ENCODE peak calls at places on chromosomes 7 and 10, in ten cellular contexts. M is cardiac fibroblast; Y is stimulated activated CD8-positive, alpha-beta memory T cell treated with anti-CD3 and anti-CD28 coated beads, Interleukin-4, amount 100 ng/mL, for 1 hour; L is stimulated activated CD4-positive, alpha-beta T cell treated with anti-CD3 and anti-CD28 coated beads, Interleukin-15, amount 100 ng/mL, for 48 hours; N is NCI-H1436; X is Calu3; Q is choroid plexus epithelial cell; H is naive B cell; U is activated CD4-positive, alpha-beta T cell treated with anti-CD3 and anti-CD28 coated beads, Interleukin-2, amount 50 U/mL, for 24 hours; A is GM13976. G is an unnamed sample.

GRCh38 chr10:110723224-110723891 is 79.2 kb downstream of the RBM20 start:
- DNase-seq in M (no peak), Y (no peak), L (no peak), N (no peak), X (no peak), Q (no peak), H (peak), U (no peak), A (no peak), G (no peak)

GRCh38 chr10:49398000-49398861 is 2.3 kb upstream of the DRGX start:
- DNase-seq in M (peak), Y (peak), L (peak), N (no peak), X (peak), Q (peak), H (peak), U (peak), A (peak), G (no peak)

GRCh38 chr7:186516-187113 is 5.8 kb upstream of the FAM20C start:
- DNase-seq in M (no peak), Y (no peak), L (no peak), N (no peak), X (no peak), Q (no peak), H (no peak), U (no peak), A (no peak), G (no peak)

GRCh38 chr10:79245539-79246208 is 101.6 kb upstream of the PPIF start:
- DNase-seq in M (peak), Y (no peak), L (no peak), N (no peak), X (no peak), Q (no peak), H (no peak), U (no peak), A (no peak), G (no peak)

GRCh38 chr7:22219739-22220493 is 137.0 kb downstream of the RAPGEF5 start:
- DNase-seq in M (peak), Y (no peak), L (no peak), N (no peak), X (no peak), Q (peak), H (no peak), U (no peak), A (no peak), G (no peak)

GRCh38 chr10:98217793-98218192 is 50.2 kb downstream of the LOXL4 start:
- DNase-seq in M (peak), Y (no peak), L (no peak), N (no peak), X (no peak), Q (no peak), H (peak), U (no peak), A (no peak), G (no peak)

GRCh38 chr7:77419102-77419501 is 3.0 kb upstream of the GSAP start:
- DNase-seq in M (no peak), Y (no peak), L (no peak), N (no peak), X (no peak), Q (no peak), H (no peak), U (no peak), A (no peak), G (no peak)

GRCh38 chr7:50667789-50668226 is 102.6 kb upstream of the DDC start:
- DNase-seq in M (peak), Y (no peak), L (no peak), N (no peak), X (no peak), Q (no peak), H (no peak), U (no peak), A (no peak), G (no peak)

GRCh38 chr7:49773082-49773938 is at the start of gene VWC2:
- DNase-seq in M (no peak), Y (no peak), L (no peak), N (no peak), X (no peak), Q (no peak), H (no peak), U (no peak), A (peak), G (no peak)

GRCh38 chr7:43454936-43455518 is 127.9 kb upstream of the STK17A start:
- DNase-seq in M (peak), Y (no peak), L (no peak), N (no peak), X (peak), Q (peak), H (peak), U (no peak), A (peak), G (peak)

GRCh38 chr7:72785166-72785955 is 42.6 kb downstream of the TYW1B start:
- DNase-seq in M (peak), Y (no peak), L (no peak), N (no peak), X (no peak), Q (peak), H (no peak), U (no peak), A (no peak), G (no peak)

GRCh38 chr7:1325246-1325645 is 92.6 kb downstream of the UNCX start:
- DNase-seq in M (no peak), Y (no peak), L (no peak), N (no peak), X (no peak), Q (no peak), H (no peak), U (no peak), A (no peak), G (no peak)

GRCh38 chr7:45993621-45994020 is 72.5 kb upstream of the IGFBP3 start:
- DNase-seq in M (peak), Y (no peak), L (no peak), N (no peak), X (no peak), Q (no peak), H (no peak), U (no peak), A (no peak), G (no peak)

GRCh38 chr10:132834311-132834761 is 48.4 kb upstream of the NKX6-2 start:
- DNase-seq in M (no peak), Y (no peak), L (no peak), N (no peak), X (no peak), Q (no peak), H (no peak), U (no peak), A (no peak), G (no peak)